ENCODE peak calls at places on chromosomes 3 and 15, in eight cellular contexts. One of them, this sample, is unnamed.
A peak's percentile ranks its signal among the peaks of the same experiment; 100 is the strongest.

GRCh38 chr3:131503328-131503650 is 518 bp upstream of the MRPL3 start:
- DNase-seq in lower leg skin: no peak
- DNase-seq in NCI-H510A treated with DMSO at 0.1 percent for 48 hours: no peak
- DNase-seq in left colon: no peak
- DNase-seq in DMS53: peak; percentile 45
- DNase-seq in WERI-Rb-1: no peak
- DNase-seq in esophagus muscularis mucosa: no peak
- DNase-seq in AML-193: peak; percentile 32
- DNase-seq in this sample: no peak

GRCh38 chr15:79172032-79172481 is 81.5 kb upstream of the RASGRF1 start:
- DNase-seq in lower leg skin: peak; percentile 71
- DNase-seq in NCI-H510A treated with DMSO at 0.1 percent for 48 hours: no peak
- DNase-seq in left colon: no peak
- DNase-seq in DMS53: peak; percentile 12
- DNase-seq in WERI-Rb-1: peak; percentile 57
- DNase-seq in esophagus muscularis mucosa: no peak
- DNase-seq in AML-193: no peak
- DNase-seq in this sample: no peak

GRCh38 chr3:14148041-14148985 is 23.5 kb downstream of the TMEM43 start:
- DNase-seq in lower leg skin: no peak
- DNase-seq in NCI-H510A treated with DMSO at 0.1 percent for 48 hours: no peak
- DNase-seq in left colon: no peak
- DNase-seq in DMS53: no peak
- DNase-seq in WERI-Rb-1: peak; percentile 78
- DNase-seq in esophagus muscularis mucosa: no peak
- DNase-seq in AML-193: no peak
- DNase-seq in this sample: no peak

GRCh38 chr3:125145751-125146475 is 66.6 kb downstream of the SLC12A8 start:
- DNase-seq in lower leg skin: no peak
- DNase-seq in NCI-H510A treated with DMSO at 0.1 percent for 48 hours: no peak
- DNase-seq in left colon: no peak
- DNase-seq in DMS53: no peak
- DNase-seq in WERI-Rb-1: no peak
- DNase-seq in esophagus muscularis mucosa: no peak
- DNase-seq in AML-193: no peak
- DNase-seq in this sample: no peak

GRCh38 chr15:71496336-71496955 is 313.9 kb upstream of the NR2E3 start:
- DNase-seq in lower leg skin: no peak
- DNase-seq in NCI-H510A treated with DMSO at 0.1 percent for 48 hours: no peak
- DNase-seq in left colon: no peak
- DNase-seq in DMS53: no peak
- DNase-seq in WERI-Rb-1: no peak
- DNase-seq in esophagus muscularis mucosa: no peak
- DNase-seq in AML-193: no peak
- DNase-seq in this sample: no peak

GRCh38 chr3:127682576-127682975 is 9.8 kb downstream of the ABTB1 start:
- DNase-seq in lower leg skin: peak; percentile 84
- DNase-seq in NCI-H510A treated with DMSO at 0.1 percent for 48 hours: no peak
- DNase-seq in left colon: no peak
- DNase-seq in DMS53: no peak
- DNase-seq in WERI-Rb-1: peak; percentile 7
- DNase-seq in esophagus muscularis mucosa: no peak
- DNase-seq in AML-193: no peak
- DNase-seq in this sample: no peak

GRCh38 chr3:99242271-99242670 is 340.8 kb upstream of the DCBLD2 start:
- DNase-seq in lower leg skin: no peak
- DNase-seq in NCI-H510A treated with DMSO at 0.1 percent for 48 hours: no peak
- DNase-seq in left colon: no peak
- DNase-seq in DMS53: no peak
- DNase-seq in WERI-Rb-1: no peak
- DNase-seq in esophagus muscularis mucosa: no peak
- DNase-seq in AML-193: no peak
- DNase-seq in this sample: no peak

GRCh38 chr3:166123576-166123975 is 286.4 kb upstream of the BCHE start:
- DNase-seq in lower leg skin: no peak
- DNase-seq in NCI-H510A treated with DMSO at 0.1 percent for 48 hours: no peak
- DNase-seq in left colon: no peak
- DNase-seq in DMS53: no peak
- DNase-seq in WERI-Rb-1: no peak
- DNase-seq in esophagus muscularis mucosa: no peak
- DNase-seq in AML-193: no peak
- DNase-seq in this sample: no peak

GRCh38 chr3:12467746-12468145 is 16.5 kb upstream of the TSEN2 start:
- DNase-seq in lower leg skin: no peak
- DNase-seq in NCI-H510A treated with DMSO at 0.1 percent for 48 hours: no peak
- DNase-seq in left colon: no peak
- DNase-seq in DMS53: no peak
- DNase-seq in WERI-Rb-1: no peak
- DNase-seq in esophagus muscularis mucosa: no peak
- DNase-seq in AML-193: no peak
- DNase-seq in this sample: no peak

GRCh38 chr15:35040339-35041255 is 44.5 kb downstream of the NANOGP8 start:
- DNase-seq in lower leg skin: no peak
- DNase-seq in NCI-H510A treated with DMSO at 0.1 percent for 48 hours: no peak
- DNase-seq in left colon: no peak
- DNase-seq in DMS53: no peak
- DNase-seq in WERI-Rb-1: no peak
- DNase-seq in esophagus muscularis mucosa: no peak
- DNase-seq in AML-193: no peak
- DNase-seq in this sample: no peak

This sample was measured in CD8-positive, alpha-beta T cell.